ENCODE peak calls at places on chromosome 9, in nine cellular contexts. S is HepG2; L is ascending aorta; K is CD8-positive, alpha-beta T cell; Q is HL-60; F is A549; O is heart left ventricle; V is HAP-1; P is psoas muscle. M is an unnamed sample.

GRCh38 chr9:97954550-97954989 is 16.6 kb upstream of the HEMGN start:
- DNase-seq in S (peak; percentile 52), L (no peak), K (peak; percentile 61), Q (peak; percentile 59), F (peak; percentile 70), O (peak; percentile 19), V (peak; percentile 44), P (no peak), M (no peak)

GRCh38 chr9:6567140-6567591 is 78.4 kb downstream of the GLDC start:
- DNase-seq in S (no peak), L (no peak), K (no peak), Q (no peak), F (peak; percentile 79), O (no peak), V (no peak), P (no peak), M (peak; percentile 78)

GRCh38 chr9:2026181-2026580 is 11.0 kb downstream of the SMARCA2 start:
- DNase-seq in S (no peak), L (no peak), K (no peak), Q (no peak), F (no peak), O (no peak), V (no peak), P (no peak), M (no peak)

GRCh38 chr9:10371824-10372223 is 241.0 kb downstream of the PTPRD start:
- DNase-seq in S (no peak), L (no peak), K (no peak), Q (no peak), F (no peak), O (no peak), V (no peak), P (no peak), M (no peak)

GRCh38 chr9:78298046-78298511 is 1.2 kb downstream of the PSAT1 start:
- DNase-seq in S (peak; percentile 28), L (no peak), K (no peak), Q (no peak), F (no peak), O (no peak), V (peak; percentile 31), P (no peak), M (no peak)

GRCh38 chr9:105223544-105224140 is 20.8 kb upstream of the SLC44A1 start:
- DNase-seq in S (no peak), L (no peak), K (no peak), Q (no peak), F (no peak), O (no peak), V (no peak), P (no peak), M (no peak)

GRCh38 chr9:109751253-109751652 is 28.7 kb upstream of the PALM2AKAP2 start:
- DNase-seq in S (peak; percentile 49), L (no peak), K (no peak), Q (no peak), F (no peak), O (no peak), V (no peak), P (no peak), M (no peak)

GRCh38 chr9:14652729-14653377 is 40.4 kb downstream of the ZDHHC21 start:
- DNase-seq in S (peak; percentile 70), L (no peak), K (no peak), Q (no peak), F (peak; percentile 31), O (no peak), V (peak; percentile 49), P (no peak), M (no peak)

GRCh38 chr9:137762414-137763061 is 115.0 kb upstream of the CACNA1B start:
- DNase-seq in S (no peak), L (no peak), K (no peak), Q (no peak), F (no peak), O (no peak), V (no peak), P (peak; percentile 84), M (no peak)

GRCh38 chr9:137764981-137765380 is 112.6 kb upstream of the CACNA1B start:
- DNase-seq in S (no peak), L (no peak), K (no peak), Q (no peak), F (no peak), O (no peak), V (no peak), P (no peak), M (no peak)

GRCh38 chr9:137761793-137762192 is 115.8 kb upstream of the CACNA1B start:
- DNase-seq in S (no peak), L (no peak), K (no peak), Q (no peak), F (no peak), O (no peak), V (no peak), P (no peak), M (no peak)

GRCh38 chr9:137763271-137763955 is 114.2 kb upstream of the CACNA1B start:
- DNase-seq in S (no peak), L (no peak), K (no peak), Q (no peak), F (no peak), O (no peak), V (no peak), P (no peak), M (no peak)

GRCh38 chr9:137764171-137764671 is 113.4 kb upstream of the CACNA1B start:
- DNase-seq in S (no peak), L (no peak), K (no peak), Q (no peak), F (no peak), O (no peak), V (no peak), P (no peak), M (no peak)
- H3K4me3 ChIP-seq in S (no peak overlapping the region), L (no peak overlapping the region), K (no peak overlapping the region), Q (no peak overlapping the region), F (no peak overlapping the region), O (no peak overlapping the region), V (no peak overlapping the region), P (no peak overlapping the region), M (no peak overlapping the region)

GRCh38 chr9:134240371-134240770 is 76.0 kb upstream of the RNU6ATAC start:
- DNase-seq in S (no peak), L (no peak), K (no peak), Q (no peak), F (no peak), O (no peak), V (no peak), P (no peak), M (no peak)

GRCh38 chr9:134245179-134245578 is 80.8 kb upstream of the RNU6ATAC start:
- DNase-seq in S (no peak), L (no peak), K (no peak), Q (no peak), F (no peak), O (no peak), V (no peak), P (no peak), M (no peak)

GRCh38 chr9:134242706-134243105 is 78.3 kb upstream of the RNU6ATAC start:
- DNase-seq in S (no peak), L (no peak), K (no peak), Q (no peak), F (no peak), O (no peak), V (no peak), P (no peak), M (no peak)

GRCh38 chr9:134239939-134240338 is 75.6 kb upstream of the RNU6ATAC start:
- DNase-seq in S (no peak), L (no peak), K (no peak), Q (no peak), F (no peak), O (no peak), V (no peak), P (no peak), M (no peak)

DNA sequence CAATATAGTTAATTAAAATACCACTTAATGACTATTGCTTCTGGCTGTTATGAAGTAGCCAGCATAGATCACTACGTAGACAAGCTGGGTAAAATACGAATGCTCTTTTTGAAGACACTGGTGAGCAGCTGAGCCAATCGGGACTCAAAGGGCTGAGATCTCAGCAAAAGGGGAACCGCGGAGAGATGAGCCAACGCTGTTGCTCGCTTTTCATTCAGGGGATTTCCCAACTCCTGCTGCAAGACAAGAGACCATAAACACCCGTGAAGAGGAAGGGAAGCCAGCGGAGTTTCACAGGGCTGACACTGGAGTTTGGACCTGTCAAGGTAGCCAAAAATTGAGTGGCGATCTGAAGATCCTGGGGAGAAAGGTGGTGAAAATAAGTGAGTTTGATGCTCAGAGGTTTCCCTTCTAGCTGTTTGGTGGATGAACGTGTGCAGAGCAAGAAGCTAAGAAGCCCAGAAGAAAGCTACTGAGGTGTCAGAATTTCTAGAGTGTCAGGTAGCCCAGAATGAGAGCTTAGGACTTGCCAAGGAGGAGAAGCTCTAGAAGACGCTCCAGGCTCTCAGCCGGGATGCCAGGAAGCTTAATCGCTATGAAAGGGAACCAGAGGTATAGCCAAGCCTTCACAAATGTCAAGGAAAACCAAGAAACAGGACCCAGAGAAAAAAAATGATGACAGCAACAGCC is 79.6 kb upstream of the RNU6ATAC start:
- DNase-seq in S (no peak), L (no peak), K (peak; percentile 20), Q (peak; percentile 95), F (no peak), O (no peak), V (no peak), P (no peak), M (no peak)
- H3K4me3 ChIP-seq in S (no peak overlapping the region), L (no peak overlapping the region), K (no peak overlapping the region), Q (no peak overlapping the region), F (no peak overlapping the region), O (no peak overlapping the region), V (no peak overlapping the region), P (no peak overlapping the region), M (no peak overlapping the region)

GRCh38 chr9:4663956-4664355 is 1.9 kb downstream of the PLPP6 start:
- DNase-seq in S (no peak), L (no peak), K (no peak), Q (no peak), F (no peak), O (no peak), V (no peak), P (no peak), M (no peak)

GRCh38 chr9:4657426-4658159 is 4.5 kb upstream of the PLPP6 start:
- DNase-seq in S (peak; percentile 77), L (no peak), K (no peak), Q (no peak), F (peak; percentile 22), O (no peak), V (no peak), P (no peak), M (no peak)

GRCh38 chr9:4662108-4662988 is at the start of gene PLPP6:
- DNase-seq in S (peak; percentile 86), L (peak; percentile 95), K (peak; percentile 70), Q (peak; percentile 84), F (peak; percentile 91), O (peak; percentile 89), V (peak; percentile 87), P (peak; percentile 94), M (no peak)

GRCh38 chr9:4662989-4663792 is 1.1 kb downstream of the PLPP6 start:
- DNase-seq in S (peak; percentile 65), L (no peak), K (no peak), Q (no peak), F (peak; percentile 38), O (no peak), V (no peak), P (no peak), M (no peak)

GRCh38 chr9:4661165-4662095 is 664 bp upstream of the PLPP6 start:
- DNase-seq in S (no peak), L (no peak), K (no peak), Q (no peak), F (no peak), O (no peak), V (no peak), P (no peak), M (no peak)
- H3K4me3 ChIP-seq in S (peak overlapping the region; percentile 81), L (peak overlapping the region; percentile 66), K (peak overlapping the region; percentile 88), Q (peak overlapping the region; percentile 68), F (peak overlapping the region; percentile 84), O (peak overlapping the region; percentile 87), V (peak overlapping the region; percentile 58), P (peak overlapping the region; percentile 69), M (peak overlapping the region; percentile 62)

DNA sequence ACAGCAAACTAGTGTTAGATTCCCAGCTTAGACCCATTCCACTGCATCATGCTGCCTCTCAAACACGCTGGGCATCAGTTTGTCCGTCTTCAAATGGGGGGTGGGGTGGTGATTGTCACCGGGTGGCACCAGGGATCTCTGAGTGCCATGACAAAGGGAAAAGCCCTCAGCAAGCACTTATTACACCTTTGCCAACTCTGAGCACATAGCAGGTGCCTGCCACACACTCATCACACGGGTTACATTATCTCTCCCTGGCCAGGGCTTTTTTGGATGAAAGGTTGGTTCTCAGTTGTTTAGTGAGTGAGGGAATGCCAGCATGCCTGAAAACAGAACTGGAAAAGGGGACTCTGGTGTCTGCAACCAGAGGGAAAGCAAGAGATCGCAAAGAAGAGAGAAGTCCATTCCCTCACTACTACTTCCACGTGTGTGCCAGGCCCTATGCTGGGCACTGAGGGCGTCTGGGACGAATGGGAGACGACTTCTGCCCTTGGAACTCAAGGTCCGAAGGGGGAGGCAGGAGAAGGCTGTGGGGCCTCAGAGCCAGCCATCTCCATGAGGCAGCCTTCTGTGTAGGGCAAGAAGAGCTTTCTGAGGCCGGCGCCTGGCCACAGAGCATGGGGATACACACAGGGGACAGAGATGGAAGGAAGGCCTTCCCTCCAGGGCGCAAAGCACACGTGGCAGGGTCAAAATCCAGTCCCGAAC is 48.9 kb downstream of the PAX5 start:
- DNase-seq in S (no peak), L (no peak), K (no peak), Q (no peak), F (no peak), O (no peak), V (no peak), P (no peak), M (no peak)
- H3K4me3 ChIP-seq in S (no peak overlapping the region), L (no peak overlapping the region), K (no peak overlapping the region), Q (no peak overlapping the region), F (no peak overlapping the region), O (no peak overlapping the region), V (no peak overlapping the region), P (no peak overlapping the region), M (no peak overlapping the region)